ENCODE peak calls at places on chromosomes 16 and 17, in ten cellular contexts. S is HuH-7; F is IMR-90; E is NCI-H1105 treated with DMSO at 0.1 percent for 48 hours; U is NAMALWA; L is foreskin fibroblast; V is neural crest cell; A is fibroblast of lung; X is CD8-positive, alpha-beta T cell; P is cerebellar cortex. W is an unnamed sample.

GRCh38 chr17:39095309-39095686 is 56.1 kb downstream of the PLXDC1 start:
- DNase-seq in S (no peak), F (no peak), E (no peak), U (no peak), L (no peak), V (no peak), A (no peak), X (no peak), P (no peak), W (no peak)

GRCh38 chr17:48612456-48612853 is 1.6 kb upstream of the HOXB7 start:
- DNase-seq in S (no peak), F (peak), E (peak), U (no peak), L (no peak), V (no peak), A (peak), X (no peak), P (peak), W (no peak)

GRCh38 chr16:81539009-81539820 is 94.6 kb downstream of the CMIP start:
- DNase-seq in S (no peak), F (no peak), E (no peak), U (no peak), L (no peak), V (peak), A (no peak), X (no peak), P (no peak), W (no peak)

GRCh38 chr17:75707096-75707720 is 14.1 kb upstream of the ITGB4 start:
- DNase-seq in S (no peak), F (no peak), E (no peak), U (no peak), L (no peak), V (no peak), A (peak), X (no peak), P (no peak), W (no peak)

GRCh38 chr16:55240933-55241332 is 83.1 kb upstream of the IRX6 start:
- DNase-seq in S (no peak), F (no peak), E (no peak), U (no peak), L (no peak), V (no peak), A (no peak), X (no peak), P (no peak), W (no peak)

GRCh38 chr17:53655591-53655990 is 167.1 kb upstream of the KIF2B start:
- DNase-seq in S (no peak), F (peak), E (no peak), U (no peak), L (no peak), V (no peak), A (peak), X (no peak), P (no peak), W (no peak)

GRCh38 chr17:27433521-27433920 is 22.7 kb upstream of the KSR1 start:
- DNase-seq in S (no peak), F (no peak), E (no peak), U (no peak), L (no peak), V (no peak), A (no peak), X (no peak), P (no peak), W (no peak)

GRCh38 chr16:31420037-31420436 is 8.1 kb downstream of the COX6A2 start:
- DNase-seq in S (no peak), F (no peak), E (no peak), U (no peak), L (no peak), V (no peak), A (no peak), X (no peak), P (no peak), W (no peak)

GRCh38 chr17:3659541-3660111 is 8.8 kb downstream of the TAX1BP3 start:
- DNase-seq in S (peak), F (peak), E (no peak), U (no peak), L (peak), V (no peak), A (peak), X (no peak), P (no peak), W (no peak)

GRCh38 chr17:44518032-44518431 is 14.8 kb upstream of the GPATCH8 start:
- DNase-seq in S (no peak), F (peak), E (no peak), U (no peak), L (no peak), V (no peak), A (peak), X (no peak), P (no peak), W (no peak)

GRCh38 chr16:75591001-75591852 is 25.0 kb downstream of the GABARAPL2 start:
- DNase-seq in S (no peak), F (peak), E (no peak), U (no peak), L (peak), V (no peak), A (peak), X (no peak), P (no peak), W (peak)

GRCh38 chr17:21295036-21295952 is 10.8 kb downstream of the MAP2K3 start:
- DNase-seq in S (no peak), F (peak), E (no peak), U (peak), L (no peak), V (no peak), A (no peak), X (no peak), P (no peak), W (no peak)

GRCh38 chr16:21169249-21169981 is 10.9 kb downstream of the LDAF1 start:
- DNase-seq in S (no peak), F (peak), E (no peak), U (no peak), L (peak), V (no peak), A (peak), X (no peak), P (no peak), W (no peak)

GRCh38 chr16:20763461-20764232 is at the start of gene ACSM3:
- DNase-seq in S (peak), F (peak), E (no peak), U (peak), L (peak), V (no peak), A (peak), X (peak), P (peak), W (peak)